ENCODE peak calls at places on chromosomes 3 and 15, in four cellular contexts. K is HepG2, H is K562, A is GM12878. D is an unnamed sample.

GRCh38 chr3:159733194-159733860 is 255.3 kb upstream of the IL12A start:
- DNase-seq in K (no peak), H (no peak), A (no peak), D (no peak)

GRCh38 chr3:76646921-76647562 is 392.9 kb upstream of the ROBO2 start:
- DNase-seq in K (peak), H (no peak), A (no peak), D (no peak)

GRCh38 chr15:43912991-43913927 is 86.5 kb downstream of the WDR76 start:
- DNase-seq in K (peak), H (no peak), A (no peak), D (no peak)

GRCh38 chr15:67085818-67086649 is 20.6 kb downstream of the SMAD3 start:
- DNase-seq in K (no peak), H (no peak), A (peak), D (no peak)

GRCh38 chr15:91224750-91225380 is 124.8 kb downstream of the SV2B start:
- DNase-seq in K (peak), H (peak), A (peak), D (peak)

GRCh38 chr3:122576174-122576940 is 1.1 kb upstream of the PARP15 start:
- DNase-seq in K (no peak), H (no peak), A (peak), D (no peak)

GRCh38 chr15:92647467-92648163 is 8.0 kb downstream of the FAM174B start:
- DNase-seq in K (no peak), H (no peak), A (no peak), D (no peak)

GRCh38 chr3:59235221-59236012 is 185.6 kb upstream of the CFAP20DC start:
- DNase-seq in K (no peak), H (no peak), A (peak), D (no peak)

GRCh38 chr15:35290301-35290721 is 205.2 kb upstream of the NANOGP8 start:
- DNase-seq in K (no peak), H (no peak), A (no peak), D (no peak)

GRCh38 chr3:159380891-159381290 is 579.0 kb downstream of the MFSD1 start:
- DNase-seq in K (no peak), H (no peak), A (no peak), D (no peak)

GRCh38 chr3:117665311-117665710 is 955.7 kb downstream of the TUSC7 start:
- DNase-seq in K (no peak), H (no peak), A (no peak), D (no peak)

GRCh38 chr3:188179006-188179966 is 25.3 kb downstream of the LPP start:
- DNase-seq in K (no peak), H (no peak), A (no peak), D (no peak)

DNA sequence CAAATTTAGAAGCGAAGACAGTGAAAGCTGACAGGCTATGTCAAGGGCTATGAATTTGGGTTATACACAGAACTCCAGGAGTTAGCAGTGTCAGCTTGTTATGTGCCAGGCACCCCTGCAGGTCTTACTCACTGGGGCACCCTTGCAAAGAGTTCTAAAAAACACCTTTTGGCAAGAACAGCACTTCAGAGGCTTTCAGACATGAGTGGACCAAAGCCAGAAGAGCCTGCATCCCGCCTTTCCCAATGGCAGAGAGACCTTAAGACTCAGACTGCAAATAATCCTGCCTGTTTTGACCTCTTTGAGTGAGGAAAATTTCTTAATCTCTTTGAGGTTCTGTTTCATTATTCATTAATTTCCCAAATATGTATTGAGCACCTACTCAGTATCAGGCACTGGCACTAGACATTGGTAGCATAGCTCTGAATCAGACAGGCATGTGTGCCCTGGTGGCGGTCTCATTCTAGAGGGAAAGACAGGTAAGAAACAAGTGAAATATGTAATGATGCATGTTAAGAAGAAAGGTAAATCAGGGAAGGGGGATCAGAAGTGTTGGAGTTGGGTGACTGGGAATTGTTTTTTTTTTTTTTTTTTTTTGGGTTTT is 280.0 kb downstream of the KBTBD8 start:
- DNase-seq in K (no peak), H (no peak), A (no peak), D (no peak)
- TF ChIP-seq BHLHE40 in K (no peak), H (no peak), A (no peak), D (no peak)

DNA sequence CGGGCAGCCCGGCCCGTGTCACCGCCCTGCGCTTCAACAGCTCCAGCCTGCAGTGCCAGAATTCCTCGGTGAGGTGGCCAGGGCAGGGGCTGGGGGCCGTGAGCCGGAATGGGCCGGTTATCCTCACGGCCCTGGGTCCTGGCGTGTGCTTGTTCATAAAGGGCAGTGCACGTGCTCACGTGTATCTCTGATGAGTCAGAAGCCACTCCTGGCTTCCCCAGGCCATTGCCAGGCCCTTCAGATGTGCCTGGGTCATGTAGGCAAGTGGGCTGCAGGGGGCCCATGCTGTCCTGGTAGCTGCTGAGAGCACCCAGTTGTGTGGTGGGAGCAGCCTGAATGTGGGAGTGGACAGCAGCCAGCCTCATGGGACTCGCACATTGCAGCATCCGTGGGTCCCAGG is 29.2 kb downstream of the PLXNA1 start:
- DNase-seq in K (no peak), H (no peak), A (no peak), D (no peak)
- TF ChIP-seq SP1 in K (no peak), H (no peak), A (no peak), D (no peak)

GRCh38 chr15:25903024-25903581 is 40.0 kb upstream of the ATP10A start:
- DNase-seq in K (no peak), H (no peak), A (no peak), D (no peak)
- TF ChIP-seq BHLHE40 in K (no peak), H (no peak), A (no peak), D (no peak)

DNA sequence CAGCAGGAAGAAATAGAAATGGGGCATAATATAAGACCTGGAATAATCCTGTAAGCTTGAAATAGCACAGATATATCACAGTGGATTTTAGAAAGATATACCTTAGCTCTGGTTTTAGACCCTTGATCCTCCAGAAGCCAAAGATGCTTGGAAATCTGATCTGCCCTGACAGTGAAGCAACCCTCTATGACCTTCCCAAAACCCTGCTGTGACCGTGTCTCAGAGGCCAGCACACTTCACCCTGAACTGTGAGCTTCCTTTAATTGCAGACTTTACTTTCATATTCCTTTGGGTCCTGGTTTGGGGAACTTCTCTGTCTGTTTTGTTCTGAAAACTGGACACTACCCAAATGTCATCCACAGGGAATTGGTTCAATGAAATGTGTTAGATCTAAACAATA is 13.0 kb downstream of the MECOM start:
- DNase-seq in K (no peak), H (no peak), A (no peak), D (no peak)
- TF ChIP-seq SP1 in K (no peak), H (no peak), A (no peak), D (no peak)

DNA sequence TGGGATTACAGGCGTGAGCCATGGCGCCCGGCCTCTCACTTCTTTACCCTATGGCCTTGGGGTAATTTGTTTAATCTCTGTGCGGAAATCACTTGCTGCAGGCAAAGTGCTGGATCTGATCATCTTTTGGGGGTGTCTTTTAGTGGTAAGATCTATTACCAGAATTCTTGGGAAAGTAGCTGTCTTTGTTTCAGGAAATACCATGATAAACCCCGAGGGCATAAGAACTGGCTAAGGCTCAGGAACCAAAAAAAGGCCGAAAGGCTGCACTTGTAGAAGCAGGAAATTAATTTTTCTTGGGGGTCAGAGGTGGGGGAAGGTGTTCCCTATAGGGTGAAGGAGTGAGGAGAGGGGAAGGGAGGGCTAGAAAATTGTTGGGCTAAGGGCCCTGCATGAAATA is 22.7 kb upstream of the IGF2BP2 start:
- DNase-seq in K (no peak), H (no peak), A (no peak), D (no peak)
- TF ChIP-seq BHLHE40 in K (no peak), H (no peak), A (no peak), D (no peak)

DNA sequence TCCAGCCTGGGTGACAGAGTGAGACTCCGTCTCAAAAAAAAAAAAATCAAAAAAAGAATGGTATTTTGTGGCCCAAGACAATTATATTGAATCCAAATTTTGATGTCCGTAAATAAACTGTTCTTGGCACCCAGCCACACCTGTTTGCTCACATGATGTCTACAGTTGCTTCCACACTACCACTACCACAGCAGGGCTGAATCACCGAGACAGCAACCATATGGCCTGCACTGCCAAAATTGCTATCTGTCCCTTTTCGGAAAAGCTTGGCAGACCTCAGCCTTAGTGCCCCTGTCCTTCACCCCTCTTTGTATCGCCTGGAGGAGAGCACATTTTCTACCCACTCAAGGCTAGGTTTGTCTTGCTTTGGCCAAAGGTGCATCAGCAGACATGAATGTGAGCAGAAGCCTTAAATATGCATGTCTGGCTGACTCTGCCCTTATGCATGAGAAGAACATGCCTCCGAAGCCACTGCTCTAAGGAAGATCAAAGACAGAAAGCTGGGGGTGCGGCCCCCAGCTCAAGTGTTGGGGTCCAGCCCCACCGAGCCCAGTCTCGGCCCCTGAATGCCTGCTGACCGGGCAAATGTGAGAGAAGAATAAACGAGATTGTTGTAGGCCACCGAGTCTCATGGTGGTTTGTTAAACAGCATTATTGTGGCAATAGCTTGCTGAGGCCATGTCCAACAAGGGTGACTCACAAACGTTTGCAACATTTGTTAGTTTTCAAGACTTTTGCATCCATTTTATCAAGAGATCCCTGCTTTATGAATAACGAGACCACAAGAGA is 108.1 kb downstream of the TPRA1 start:
- DNase-seq in K (no peak), H (no peak), A (no peak), D (no peak)
- TF ChIP-seq SP1 in K (no peak), H (no peak), A (no peak), D (no peak)

DNA sequence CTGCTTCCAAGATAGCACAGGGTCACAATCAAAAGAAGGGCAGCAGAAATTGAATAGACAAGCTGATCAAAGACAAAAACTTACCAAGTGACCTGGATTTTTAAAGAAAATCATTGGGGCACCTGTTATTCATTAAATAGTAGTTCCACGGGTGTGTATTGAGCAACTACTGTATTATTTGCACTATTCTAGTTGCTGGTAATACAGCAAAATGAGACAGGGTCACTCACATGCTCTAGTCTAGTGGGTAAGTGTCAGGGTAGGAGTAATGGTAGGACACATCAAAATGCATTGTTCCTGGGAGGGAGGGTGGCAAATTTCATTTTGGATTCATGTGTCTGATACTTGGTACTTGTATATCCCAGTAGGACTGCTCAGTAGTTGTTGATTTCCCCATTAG is 127.9 kb downstream of the SQOR start:
- DNase-seq in K (no peak), H (no peak), A (no peak), D (no peak)
- TF ChIP-seq BHLHE40 in K (no peak), H (no peak), A (no peak), D (no peak)

DNA sequence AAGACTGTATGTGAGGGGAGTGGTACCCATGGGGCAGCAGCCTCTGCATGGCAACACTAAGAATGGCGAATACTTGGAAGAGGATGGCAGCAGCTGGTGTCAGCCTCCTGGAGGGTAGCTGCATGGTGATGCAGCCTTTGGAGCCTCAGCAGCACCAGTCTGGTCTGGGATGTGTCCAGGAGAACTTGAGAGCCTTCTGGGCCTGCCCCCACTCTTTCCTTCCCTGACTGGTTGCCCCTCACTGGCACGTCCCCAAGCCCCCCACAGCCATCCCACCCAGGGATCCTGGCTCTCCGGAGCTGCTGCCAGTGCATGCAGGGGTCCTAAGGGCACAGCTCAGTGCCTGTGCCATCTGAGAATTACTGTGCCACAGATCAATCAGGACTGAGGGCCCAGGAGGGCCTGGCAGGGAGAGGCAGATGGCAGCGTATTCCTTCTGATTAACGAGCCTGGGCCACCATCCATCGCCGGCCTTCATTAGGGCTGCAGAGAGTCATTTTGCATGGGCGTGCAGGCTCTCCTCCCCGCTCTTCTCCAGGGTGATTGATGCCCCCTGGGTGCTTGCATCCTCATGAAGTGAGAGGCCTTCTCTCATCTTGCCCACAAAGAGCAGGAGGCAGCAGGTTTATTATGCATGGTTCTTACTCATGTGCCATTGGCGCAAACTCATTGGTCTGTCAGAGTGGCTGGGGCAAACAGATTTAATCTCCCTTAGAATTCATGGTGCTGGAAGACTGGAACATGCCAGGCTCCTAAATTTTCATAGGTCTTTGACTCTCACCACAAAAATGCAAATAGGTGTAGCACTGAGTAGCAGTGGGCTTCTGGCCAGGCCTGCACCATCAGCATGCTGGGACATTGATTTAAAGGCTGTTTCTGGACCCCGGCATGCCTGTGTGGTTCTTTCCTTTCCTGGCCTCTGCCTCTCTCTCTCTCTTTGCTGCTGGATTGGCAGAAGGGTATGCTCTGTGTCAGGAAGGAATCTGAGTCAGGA is 116.8 kb downstream of the EPHB1 start:
- DNase-seq in K (no peak), H (no peak), A (no peak), D (no peak)
- TF ChIP-seq SP1 in K (no peak), H (no peak), A (no peak), D (no peak)

GRCh38 chr15:58419803-58420524 is 11.8 kb upstream of the LIPC start:
- DNase-seq in K (no peak), H (no peak), A (peak), D (no peak)
- TF ChIP-seq BHLHE40 in K (no peak), H (no peak), A (no peak), D (no peak)

GRCh38 chr15:101250331-101250730 is 1.5 kb downstream of the CHSY1 start:
- DNase-seq in K (no peak), H (no peak), A (no peak), D (no peak)
- TF ChIP-seq SP1 in K (no peak), H (no peak), A (no peak), D (no peak)

D was measured in HEK293T.